ENCODE peak calls at places on chromosomes 1 and 21, in eight cellular contexts. Y, E, N, Z, B, M, R and S are unnamed samples. For H3K4me1, the result is how much of the 10 kb centered on the place peaks cover.

GRCh38 chr1:31815752-31816484 is at the start of gene SPOCD1:
- DNase-seq in Y (peak), E (peak), N (peak), Z (no peak), B (peak), M (peak), R (peak), S (peak)

GRCh38 chr1:218439541-218440295 is 94.6 kb downstream of the TGFB2 start:
- DNase-seq in Y (no peak), E (peak), N (no peak), Z (no peak), B (peak), M (peak), R (no peak), S (no peak)

GRCh38 chr21:15688809-15689208 is 41.0 kb upstream of the USP25 start:
- DNase-seq in Y (no peak), E (no peak), N (no peak), Z (no peak), B (no peak), M (no peak), R (no peak), S (no peak)

GRCh38 chr1:90710579-90711536 is 6.2 kb downstream of the BARHL2 start:
- DNase-seq in Y (no peak), E (no peak), N (no peak), Z (peak), B (no peak), M (no peak), R (no peak), S (no peak)

GRCh38 chr1:116020668-116021272 is 44.5 kb downstream of the SLC22A15 start:
- DNase-seq in Y (peak), E (peak), N (peak), Z (no peak), B (peak), M (no peak), R (no peak), S (peak)

GRCh38 chr1:150178543-150178942 is 28.8 kb downstream of the PLEKHO1 start:
- DNase-seq in Y (no peak), E (no peak), N (no peak), Z (no peak), B (no peak), M (no peak), R (no peak), S (no peak)

GRCh38 chr1:167401260-167401873 is 117.0 kb downstream of the CD247 start:
- DNase-seq in Y (peak), E (no peak), N (peak), Z (no peak), B (peak), M (no peak), R (no peak), S (peak)

GRCh38 chr1:234707641-234708040 is 97.7 kb upstream of the IRF2BP2 start:
- DNase-seq in Y (no peak), E (no peak), N (no peak), Z (no peak), B (no peak), M (peak), R (no peak), S (no peak)

GRCh38 chr1:203324103-203325003 is 19.0 kb downstream of the BTG2 start:
- DNase-seq in Y (no peak), E (no peak), N (no peak), Z (no peak), B (no peak), M (peak), R (peak), S (no peak)

GRCh38 chr1:206705187-206705586 is 20.5 kb downstream of the MAPKAPK2 start:
- DNase-seq in Y (no peak), E (no peak), N (peak), Z (no peak), B (no peak), M (peak), R (no peak), S (no peak)

GRCh38 chr1:92882817-92883216 is 51.0 kb downstream of the RPL5 start:
- DNase-seq in Y (no peak), E (no peak), N (no peak), Z (no peak), B (no peak), M (no peak), R (no peak), S (no peak)

GRCh38 chr1:27233677-27234053 is 767 bp upstream of the WDTC1 start:
- DNase-seq in Y (no peak), E (no peak), N (no peak), Z (no peak), B (no peak), M (no peak), R (no peak), S (peak)

GRCh38 chr1:12445257-12445656 is 172.8 kb downstream of the DHRS3 start:
- DNase-seq in Y (no peak), E (no peak), N (no peak), Z (no peak), B (no peak), M (no peak), R (no peak), S (no peak)

GRCh38 chr1:8217011-8217711 is 100.8 kb upstream of the SLC45A1 start:
- DNase-seq in Y (peak), E (peak), N (no peak), Z (no peak), B (no peak), M (peak), R (peak), S (peak)

GRCh38 chr1:207867136-207868081 is 43.5 kb downstream of the CD34 start:
- DNase-seq in Y (peak), E (peak), N (no peak), Z (no peak), B (no peak), M (peak), R (peak), S (no peak)

GRCh38 chr21:17461014-17461413 is 51.8 kb upstream of the CXADR start:
- DNase-seq in Y (no peak), E (peak), N (no peak), Z (no peak), B (peak), M (no peak), R (no peak), S (peak)

GRCh38 chr1:82318921-82319320 is 518.2 kb downstream of the ADGRL2 start:
- DNase-seq in Y (no peak), E (no peak), N (no peak), Z (no peak), B (no peak), M (no peak), R (no peak), S (no peak)

GRCh38 chr1:22665752-22666151 is 12.7 kb downstream of the C1QB start:
- DNase-seq in Y (no peak), E (no peak), N (peak), Z (no peak), B (peak), M (no peak), R (peak), S (no peak)

GRCh38 chr1:19405761-19406481 is 79.4 kb downstream of the CAPZB start:
- DNase-seq in Y (no peak), E (no peak), N (no peak), Z (no peak), B (no peak), M (no peak), R (no peak), S (no peak)
- TF ChIP-seq POLR2A in Y (no peak), E (no peak), N (no peak), Z (no peak), B (no peak), M (no peak), R (no peak), S (no peak)

GRCh38 chr1:39194398-39195051 is 10.0 kb upstream of the MACF1 start:
- DNase-seq in Y (no peak), E (no peak), N (no peak), Z (no peak), B (no peak), M (no peak), R (no peak), S (no peak)

GRCh38 chr1:39184354-39184818 is 20.1 kb upstream of the MACF1 start:
- DNase-seq in Y (no peak), E (no peak), N (peak), Z (no peak), B (no peak), M (no peak), R (no peak), S (no peak)

GRCh38 chr1:39187276-39188046 is 17.0 kb upstream of the MACF1 start:
- DNase-seq in Y (no peak), E (no peak), N (no peak), Z (no peak), B (no peak), M (no peak), R (no peak), S (no peak)

GRCh38 chr1:39190096-39190495 is 14.4 kb upstream of the MACF1 start:
- DNase-seq in Y (no peak), E (no peak), N (no peak), Z (no peak), B (no peak), M (no peak), R (no peak), S (no peak)

GRCh38 chr1:39189592-39190041 is 14.9 kb upstream of the MACF1 start:
- DNase-seq in Y (no peak), E (no peak), N (peak), Z (no peak), B (no peak), M (no peak), R (no peak), S (no peak)
- H3K4me1 ChIP-seq in Y (under half), E (half or more), N (under half), Z (under half), B (half or more), M (half or more), R (under half), S (under half)

GRCh38 chr1:21338568-21339401 is 48.5 kb upstream of the ECE1 start:
- DNase-seq in Y (peak), E (peak), N (no peak), Z (no peak), B (peak), M (peak), R (peak), S (peak)

GRCh38 chr1:21339402-21340229 is 49.4 kb upstream of the ECE1 start:
- DNase-seq in Y (no peak), E (no peak), N (no peak), Z (no peak), B (no peak), M (no peak), R (no peak), S (no peak)

GRCh38 chr1:21337459-21337930 is 47.2 kb upstream of the ECE1 start:
- DNase-seq in Y (no peak), E (no peak), N (no peak), Z (no peak), B (no peak), M (no peak), R (no peak), S (no peak)

GRCh38 chr1:21337010-21337437 is 46.8 kb upstream of the ECE1 start:
- DNase-seq in Y (no peak), E (no peak), N (no peak), Z (no peak), B (no peak), M (peak), R (no peak), S (no peak)

DNA sequence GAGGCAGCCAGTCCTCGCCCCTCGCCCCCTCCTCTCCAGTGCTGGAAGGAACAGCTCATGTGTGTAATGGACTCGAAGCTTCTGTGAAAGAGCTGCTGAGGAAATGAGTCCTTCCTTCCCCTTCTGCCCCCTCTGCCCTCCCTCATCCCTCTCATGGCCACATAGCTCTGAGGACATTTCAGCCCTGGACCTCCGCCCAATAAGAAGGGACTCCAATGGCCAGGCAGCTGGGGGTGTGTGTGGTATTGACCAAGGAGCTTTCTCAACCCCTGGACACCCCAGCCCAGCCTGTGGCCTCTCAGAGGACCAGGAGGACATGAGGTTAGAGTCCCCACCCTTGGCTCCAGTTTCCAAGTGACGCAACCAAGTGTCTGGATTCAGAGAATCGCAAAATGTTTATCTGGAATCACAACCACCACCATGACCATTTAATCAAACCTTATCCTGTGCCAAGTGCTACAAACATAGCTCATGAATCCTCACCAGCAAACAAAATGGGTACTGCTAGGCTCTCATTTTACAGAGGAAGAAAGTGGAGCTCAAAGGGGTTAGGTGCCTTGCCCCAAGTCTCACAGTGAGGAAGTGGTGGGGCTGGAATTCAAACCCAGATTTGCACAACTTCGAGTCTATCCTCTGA is 47.8 kb upstream of the ECE1 start:
- DNase-seq in Y (peak), E (peak), N (no peak), Z (peak), B (peak), M (peak), R (peak), S (peak)
- H3K4me3 ChIP-seq in Y (no peak), E (no peak), N (no peak), Z (no peak), B (no peak), M (no peak), R (no peak), S (no peak)

GRCh38 chr1:180026556-180026955 is 71.9 kb downstream of the CEP350 start:
- DNase-seq in Y (no peak), E (no peak), N (no peak), Z (no peak), B (no peak), M (no peak), R (no peak), S (no peak)

GRCh38 chr1:180029524-180030130 is 75.0 kb downstream of the CEP350 start:
- DNase-seq in Y (no peak), E (no peak), N (no peak), Z (no peak), B (no peak), M (no peak), R (no peak), S (no peak)

GRCh38 chr1:180028864-180029263 is 74.3 kb downstream of the CEP350 start:
- DNase-seq in Y (no peak), E (no peak), N (no peak), Z (no peak), B (no peak), M (no peak), R (no peak), S (no peak)

GRCh38 chr1:180033387-180033786 is 78.8 kb downstream of the CEP350 start:
- DNase-seq in Y (no peak), E (no peak), N (no peak), Z (no peak), B (no peak), M (no peak), R (no peak), S (no peak)

GRCh38 chr1:180027949-180028445 is 73.4 kb downstream of the CEP350 start:
- DNase-seq in Y (no peak), E (no peak), N (no peak), Z (no peak), B (no peak), M (no peak), R (no peak), S (no peak)
- TF ChIP-seq POLR2A in Y (no peak), E (no peak), N (no peak), Z (no peak), B (no peak), M (no peak), R (no peak), S (no peak)

GRCh38 chr1:21509351-21510112 is at the start of gene ALPL:
- DNase-seq in Y (no peak), E (no peak), N (no peak), Z (no peak), B (no peak), M (no peak), R (no peak), S (no peak)
- H3K4me1 ChIP-seq in Y (under half), E (under half), N (under half), Z (under half), B (under half), M (under half), R (under half), S (under half)

DNA sequence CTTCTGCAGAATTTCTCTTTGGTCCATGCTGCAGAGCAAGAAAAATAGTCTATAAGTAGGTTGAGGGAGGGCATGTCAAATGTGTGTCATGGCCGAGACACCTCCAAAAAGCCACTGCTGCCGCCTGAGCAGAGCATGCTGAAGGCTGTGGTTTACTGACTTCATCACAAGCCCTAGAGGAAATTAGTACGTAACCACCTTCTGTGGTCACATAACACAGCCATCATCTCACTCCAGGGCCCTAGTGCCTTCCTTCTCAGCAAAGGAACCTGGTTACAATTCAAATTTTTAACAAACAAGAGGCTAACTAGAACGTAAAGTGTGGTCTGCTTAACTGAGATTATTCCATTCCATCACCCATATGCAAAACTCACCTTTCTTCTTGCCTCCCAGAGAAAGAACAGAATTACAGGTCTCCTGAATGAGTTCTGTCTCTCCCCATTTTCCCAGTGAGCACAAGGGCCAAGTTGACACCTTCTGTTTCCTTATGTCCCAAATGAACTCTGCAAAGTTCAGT is at the start of gene PTPN22:
- DNase-seq in Y (peak), E (no peak), N (no peak), Z (no peak), B (no peak), M (no peak), R (no peak), S (peak)
- H3K4me3 ChIP-seq in Y (peak), E (no peak), N (no peak), Z (peak), B (no peak), M (peak), R (no peak), S (no peak)

GRCh38 chr1:153968000-153968363 is 280 bp downstream of the CREB3L4 start:
- DNase-seq in Y (peak), E (no peak), N (no peak), Z (no peak), B (no peak), M (no peak), R (peak), S (peak)
- TF ChIP-seq POLR2A in Y (no peak), E (no peak), N (no peak), Z (no peak), B (no peak), M (no peak), R (no peak), S (no peak)